ENCODE peak calls at places on chromosomes 12 and 14, in seven cellular contexts. Z is nephron progenitor cell, T is left ventricle myocardium inferior, I is mesothelial cell of epicardium, H is omental fat pad, C is astrocyte, X is K562. B is an unnamed sample.

GRCh38 chr14:24059841-24060388 is 8.1 kb downstream of the CARMIL3 start:
- DNase-seq in H (no peak), X (no peak), Z (no peak), C (no peak), T (no peak), I (no peak), B (no peak)

GRCh38 chr12:12645485-12645884 is 33.8 kb downstream of the CREBL2 start:
- DNase-seq in X (peak), Z (no peak), C (peak), H (no peak), T (no peak), I (no peak), B (no peak)

GRCh38 chr12:43362910-43363694 is 188.9 kb downstream of the ADAMTS20 start:
- DNase-seq in I (no peak), Z (no peak), X (no peak), C (no peak), H (no peak), T (no peak), B (no peak)

GRCh38 chr12:105156260-105156659 is 48.7 kb downstream of the WASHC4 start:
- DNase-seq in T (no peak), I (no peak), X (no peak), H (no peak), Z (no peak), C (no peak), B (no peak)

GRCh38 chr14:104876251-104876699 is 11.2 kb downstream of the CEP170B start:
- DNase-seq in I (no peak), X (peak), C (no peak), T (no peak), H (no peak), Z (peak), B (no peak)

GRCh38 chr12:93299262-93299846 is 78.4 kb upstream of the NUDT4 start:
- DNase-seq in Z (no peak), X (no peak), I (no peak), C (no peak), T (no peak), H (no peak), B (no peak)

GRCh38 chr14:49206832-49207231 is 379.3 kb downstream of the RPS29 start:
- DNase-seq in T (no peak), Z (no peak), C (no peak), X (no peak), H (no peak), I (no peak), B (no peak)

GRCh38 chr12:19834596-19834995 is 395.3 kb downstream of the AEBP2 start:
- DNase-seq in H (no peak), Z (no peak), T (no peak), C (no peak), I (no peak), X (no peak), B (no peak)

GRCh38 chr14:102183922-102184677 is 44.4 kb downstream of the WDR20 start:
- DNase-seq in I (no peak), H (no peak), C (no peak), T (no peak), Z (no peak), X (no peak), B (no peak)

GRCh38 chr14:22314183-22314820 is 274.7 kb downstream of the DAD1 start:
- DNase-seq in H (no peak), X (peak), I (no peak), Z (peak), T (no peak), C (peak), B (no peak)

GRCh38 chr14:96178674-96179321 is 25.8 kb upstream of the BDKRB2 start:
- DNase-seq in T (no peak), X (no peak), H (no peak), Z (no peak), I (no peak), C (no peak), B (no peak)

GRCh38 chr14:91349481-91350074 is 68.0 kb downstream of the CCDC88C start:
- DNase-seq in X (no peak), Z (no peak), H (no peak), T (no peak), C (no peak), I (no peak), B (no peak)

GRCh38 chr14:33056213-33056612 is 117.5 kb downstream of the NPAS3 start:
- DNase-seq in I (no peak), X (no peak), C (no peak), H (no peak), T (no peak), Z (no peak), B (no peak)

GRCh38 chr12:5768880-5769199 is 176.2 kb downstream of the ANO2 start:
- DNase-seq in C (no peak), T (no peak), X (no peak), Z (no peak), I (no peak), H (no peak), B (no peak)
- TF ChIP-seq CTCF in C (no peak), T (no peak), X (no peak), Z (no peak), I (no peak), H (no peak), B (no peak)

DNA sequence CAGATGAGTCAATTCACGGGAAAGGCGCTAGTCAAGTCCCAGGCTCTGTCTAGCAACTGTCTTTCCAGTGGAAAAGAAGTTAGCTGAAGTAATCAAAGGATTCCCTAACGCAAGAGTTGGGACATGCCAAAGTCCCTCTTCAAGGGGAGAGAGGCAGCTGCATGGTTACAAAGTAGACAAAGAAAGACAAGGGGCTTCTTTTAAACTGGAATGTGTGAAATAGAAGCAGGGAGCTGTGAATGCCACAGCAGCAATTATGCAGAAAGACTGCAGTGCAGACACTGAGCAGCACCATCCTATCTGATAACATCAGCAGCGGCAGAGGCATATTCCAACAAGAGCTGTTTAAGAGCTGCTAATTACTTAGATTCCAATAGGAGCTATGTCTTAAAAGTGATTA is 12.5 kb upstream of the CIPC start:
- DNase-seq in X (no peak), Z (no peak), C (no peak), T (no peak), H (no peak), I (no peak), B (no peak)
- TF ChIP-seq CTCF in X (no peak), Z (no peak), C (no peak), T (no peak), H (no peak), I (no peak), B (no peak)

GRCh38 chr12:88577537-88577936 is 2.7 kb downstream of the KITLG start:
- DNase-seq in I (no peak), T (no peak), Z (no peak), C (peak), H (no peak), X (no peak), B (no peak)
- TF ChIP-seq CTCF in I (peak), T (peak), Z (peak), C (peak), H (no peak), X (no peak), B (no peak)

GRCh38 chr14:57816568-57817284 is 49.2 kb downstream of the SLC35F4 start:
- DNase-seq in I (no peak), T (no peak), Z (no peak), H (no peak), X (no peak), C (peak), B (no peak)

DNA sequence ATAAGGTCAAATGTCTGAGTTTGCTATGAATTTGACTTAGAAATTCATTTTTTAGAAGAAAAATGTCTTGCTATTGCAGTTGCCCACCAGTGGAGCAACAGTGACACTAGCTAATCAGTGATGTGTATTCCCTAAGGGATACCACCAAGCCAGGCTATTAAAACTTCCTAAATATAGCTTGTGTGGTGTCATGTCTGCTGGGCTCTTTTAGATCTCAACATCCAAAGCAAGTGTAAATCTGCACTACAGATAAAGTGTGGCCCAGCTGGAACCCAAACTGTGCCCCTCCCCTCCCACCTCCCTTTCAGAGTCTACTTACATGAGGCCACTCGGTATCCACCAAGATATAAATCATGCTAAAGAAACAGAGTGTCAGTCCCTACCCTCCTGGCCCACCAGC is 53.9 kb downstream of the SLC35F4 start:
- DNase-seq in H (no peak), X (no peak), T (no peak), C (no peak), Z (no peak), I (no peak), B (no peak)
- TF ChIP-seq CTCF in H (no peak), X (no peak), T (no peak), C (no peak), Z (no peak), I (no peak), B (no peak)

DNA sequence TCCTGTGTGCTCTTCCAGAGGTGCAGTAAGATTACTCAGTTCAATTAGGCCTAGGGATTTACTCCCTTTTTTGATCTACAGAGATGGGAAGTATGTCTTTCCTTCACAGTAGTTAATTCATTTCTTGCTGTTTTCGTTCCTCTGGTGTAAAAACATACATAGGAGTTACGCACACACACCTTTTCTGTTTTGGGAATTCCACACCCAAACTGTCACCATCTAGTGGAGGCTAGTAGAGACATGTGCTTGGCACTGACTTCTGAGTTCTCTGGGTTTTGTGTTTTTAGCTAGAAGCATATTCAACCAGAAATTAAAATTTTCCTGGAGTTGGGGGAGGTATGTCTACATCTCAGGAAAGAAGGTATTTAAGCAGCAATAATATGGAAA is 1.4 kb downstream of the SUSD6 start:
- DNase-seq in Z (no peak), H (no peak), I (no peak), X (no peak), C (no peak), T (no peak), B (no peak)
- TF ChIP-seq CTCF in Z (no peak), H (no peak), I (no peak), X (peak), C (peak), T (peak), B (no peak)

GRCh38 chr14:34322940-34323418 is 139.1 kb downstream of the SPTSSA start:
- DNase-seq in I (peak), X (peak), Z (peak), T (peak), H (no peak), C (no peak), B (peak)
- TF ChIP-seq CTCF in I (peak), X (peak), Z (peak), T (peak), H (no peak), C (peak), B (no peak)

GRCh38 chr14:25411933-25412757 is 362.2 kb upstream of the STXBP6 start:
- DNase-seq in T (no peak), I (no peak), C (no peak), X (no peak), H (no peak), Z (peak), B (no peak)
- TF ChIP-seq CTCF in T (peak), I (peak), C (peak), X (peak), H (no peak), Z (peak), B (no peak)

B was measured in stomach.